ENCODE peak calls at places on chromosome 3, in five cellular contexts. W is GM12878, Q is K562, K is HepG2, Y is GM23338. B is an unnamed sample.

GRCh38 chr3:139718415-139718814 is 40.6 kb upstream of the NMNAT3 start:
- DNase-seq in Q (no peak), W (no peak), Y (peak; percentile 85), K (peak; percentile 18), B (peak; percentile 30)

GRCh38 chr3:99925584-99925983 is 107.9 kb downstream of the CMSS1 start:
- DNase-seq in K (no peak), Y (no peak), W (no peak), Q (no peak), B (peak; percentile 30)

GRCh38 chr3:69032137-69032536 is 18.7 kb upstream of the EOGT start:
- DNase-seq in K (no peak), Q (no peak), W (no peak), Y (no peak), B (no peak)

GRCh38 chr3:120791010-120791409 is 48.5 kb downstream of the GTF2E1 start:
- DNase-seq in K (no peak), Y (no peak), Q (no peak), W (no peak), B (no peak)

GRCh38 chr3:82222401-82222800 is 461.0 kb upstream of the GBE1 start:
- DNase-seq in Y (no peak), Q (no peak), K (no peak), W (no peak), B (no peak)

GRCh38 chr3:100257601-100258000 is 3.2 kb upstream of the TBC1D23 start:
- DNase-seq in Y (no peak), Q (no peak), K (no peak), W (no peak), B (no peak)

GRCh38 chr3:14507345-14507741 is 32.8 kb downstream of the GRIP2 start:
- DNase-seq in Y (no peak), Q (no peak), K (no peak), W (no peak), B (peak; percentile 27)

GRCh38 chr3:138467905-138468304 is 33.5 kb downstream of the ESYT3 start:
- DNase-seq in Q (no peak), K (no peak), W (no peak), Y (no peak), B (no peak)

GRCh38 chr3:115704661-115705338 is 81.5 kb downstream of the GAP43 start:
- DNase-seq in Q (no peak), K (no peak), W (no peak), Y (no peak), B (no peak)

GRCh38 chr3:167110906-167111305 is 269.2 kb downstream of the ZBBX start:
- DNase-seq in K (no peak), Q (no peak), W (no peak), Y (peak; percentile 67), B (peak; percentile 2)

GRCh38 chr3:35678552-35679220 is 39.4 kb downstream of the ARPP21 start:
- DNase-seq in Y (no peak), W (no peak), K (no peak), Q (no peak), B (no peak)

GRCh38 chr3:131222599-131222998 is 159.0 kb upstream of the NUDT16 start:
- DNase-seq in K (no peak), W (no peak), Q (no peak), Y (no peak), B (no peak)

GRCh38 chr3:71127463-71128243 is 455.9 kb downstream of the FOXP1 start:
- DNase-seq in K (no peak), W (no peak), Q (no peak), Y (no peak), B (no peak)

GRCh38 chr3:191352014-191352413 is 21.7 kb upstream of the UTS2B start:
- DNase-seq in Q (no peak), W (no peak), K (no peak), Y (no peak), B (no peak)

GRCh38 chr3:45546636-45547201 is 47.8 kb upstream of the LIMD1 start:
- DNase-seq in W (no peak), K (peak; percentile 16), Q (peak; percentile 74), Y (peak; percentile 89), B (peak; percentile 33)

DNA sequence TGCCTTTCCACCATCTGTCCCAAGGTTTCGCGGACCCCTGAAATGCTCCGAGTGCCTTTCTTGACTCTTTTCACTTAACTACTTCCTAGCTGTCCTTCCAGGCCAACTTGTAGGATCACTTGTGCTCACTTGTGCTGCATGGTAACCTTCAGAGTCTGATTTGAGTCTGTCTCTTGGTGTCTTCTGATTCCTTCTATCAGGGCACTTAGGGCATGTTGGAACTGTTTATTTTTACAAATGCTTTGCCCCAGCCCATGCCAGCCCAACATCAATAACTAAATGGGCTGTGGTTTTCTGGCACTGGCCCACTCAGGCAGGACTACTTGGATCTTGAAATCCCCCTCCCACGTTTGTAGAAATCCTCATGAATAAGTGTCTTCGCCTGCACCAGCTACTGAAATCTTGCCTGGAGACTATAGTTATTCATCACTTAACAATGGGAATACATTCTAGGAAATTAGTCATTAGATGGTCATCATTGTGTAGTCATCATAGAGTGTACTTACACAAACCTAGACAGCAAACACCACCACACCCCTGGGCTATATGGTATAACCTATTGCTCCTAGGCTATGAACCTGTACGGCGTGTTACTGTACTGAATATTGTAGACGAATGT is 123.1 kb upstream of the STRIT1 start:
- DNase-seq in Q (no peak), Y (no peak), W (no peak), K (no peak), B (peak; percentile 61)
- TF ChIP-seq JUNB in Q (no peak), Y (no peak), W (no peak), K (no peak), B (peak; percentile 88)

DNA sequence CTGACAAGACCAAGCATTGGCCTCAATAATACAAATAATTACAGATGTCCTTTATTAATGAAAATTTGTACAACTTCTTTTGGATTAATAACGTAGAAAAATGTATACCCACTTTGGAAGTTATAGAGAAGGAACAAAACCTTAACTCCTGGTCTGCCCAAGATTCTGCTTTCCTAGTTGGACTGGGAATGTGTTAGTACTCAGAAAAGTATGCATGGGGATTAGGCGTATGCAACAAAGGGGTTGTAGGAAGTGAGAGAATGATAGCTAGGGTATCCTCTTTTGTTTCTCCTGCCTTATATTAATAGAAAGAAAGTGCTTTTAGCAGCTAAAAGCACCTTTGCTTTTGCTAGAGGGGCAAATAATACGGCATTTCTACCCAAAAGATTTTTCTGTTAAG is 116.2 kb upstream of the LRRFIP2 start:
- DNase-seq in W (no peak), Q (no peak), K (no peak), Y (peak; percentile 34), B (no peak)
- TF ChIP-seq JUNB in W (no peak), Q (no peak), K (no peak), Y (no peak), B (no peak)

GRCh38 chr3:52216585-52217408 is 8.6 kb downstream of the TLR9 start:
- DNase-seq in W (no peak), K (no peak), Y (no peak), Q (no peak), B (peak; percentile 14)
- TF ChIP-seq JUNB in W (no peak), K (no peak), Y (no peak), Q (no peak), B (no peak)

GRCh38 chr3:118146658-118147375 is 887.8 kb downstream of the IGSF11 start:
- DNase-seq in Y (no peak), W (no peak), K (no peak), Q (no peak), B (no peak)
- TF ChIP-seq JUNB in Y (no peak), W (no peak), K (no peak), Q (no peak), B (no peak)

B was measured in A549.